ENCODE peak calls at places on chromosomes 5 and 9, in eight cellular contexts. One of them, this sample, is unnamed.

GRCh38 chr9:18708429-18708828 is 234.5 kb downstream of the ADAMTSL1 start:
- DNase-seq in dorsolateral prefrontal cortex: no peak
- DNase-seq in caudate nucleus: no peak
- DNase-seq in AG20443: no peak
- DNase-seq in iris pigment epithelial cell: no peak
- DNase-seq in cardiac muscle cell: no peak
- DNase-seq in midbrain: no peak
- DNase-seq in NCI-H460: no peak
- DNase-seq in this sample: no peak

GRCh38 chr5:177276886-177277285 is 26.6 kb downstream of the RAB24 start:
- DNase-seq in dorsolateral prefrontal cortex: no peak
- DNase-seq in caudate nucleus: no peak
- DNase-seq in AG20443: no peak
- DNase-seq in iris pigment epithelial cell: peak
- DNase-seq in cardiac muscle cell: no peak
- DNase-seq in midbrain: no peak
- DNase-seq in NCI-H460: no peak
- DNase-seq in this sample: no peak

GRCh38 chr5:73387630-73388370 is 60.8 kb downstream of the FOXD1 start:
- DNase-seq in dorsolateral prefrontal cortex: no peak
- DNase-seq in caudate nucleus: no peak
- DNase-seq in AG20443: no peak
- DNase-seq in iris pigment epithelial cell: no peak
- DNase-seq in cardiac muscle cell: no peak
- DNase-seq in midbrain: no peak
- DNase-seq in NCI-H460: no peak
- DNase-seq in this sample: no peak

GRCh38 chr9:121896545-121896943 is 196.6 kb downstream of the TTLL11 start:
- DNase-seq in dorsolateral prefrontal cortex: no peak
- DNase-seq in caudate nucleus: no peak
- DNase-seq in AG20443: no peak
- DNase-seq in iris pigment epithelial cell: no peak
- DNase-seq in cardiac muscle cell: no peak
- DNase-seq in midbrain: no peak
- DNase-seq in NCI-H460: no peak
- DNase-seq in this sample: no peak

GRCh38 chr5:72146056-72146455 is 38.8 kb downstream of the MAP1B start:
- DNase-seq in dorsolateral prefrontal cortex: no peak
- DNase-seq in caudate nucleus: no peak
- DNase-seq in AG20443: no peak
- DNase-seq in iris pigment epithelial cell: no peak
- DNase-seq in cardiac muscle cell: no peak
- DNase-seq in midbrain: no peak
- DNase-seq in NCI-H460: no peak
- DNase-seq in this sample: no peak

GRCh38 chr5:77461287-77461686 is 30.8 kb downstream of the WDR41 start:
- DNase-seq in dorsolateral prefrontal cortex: no peak
- DNase-seq in caudate nucleus: no peak
- DNase-seq in AG20443: no peak
- DNase-seq in iris pigment epithelial cell: no peak
- DNase-seq in cardiac muscle cell: no peak
- DNase-seq in midbrain: no peak
- DNase-seq in NCI-H460: no peak
- DNase-seq in this sample: no peak

GRCh38 chr5:67799732-67800234 is 415.8 kb upstream of the PIK3R1 start:
- DNase-seq in dorsolateral prefrontal cortex: no peak
- DNase-seq in caudate nucleus: no peak
- DNase-seq in AG20443: peak
- DNase-seq in iris pigment epithelial cell: peak
- DNase-seq in cardiac muscle cell: peak
- DNase-seq in midbrain: no peak
- DNase-seq in NCI-H460: no peak
- DNase-seq in this sample: no peak

GRCh38 chr9:137046094-137046787 is at the start of gene NPDC1:
- DNase-seq in dorsolateral prefrontal cortex: peak
- DNase-seq in caudate nucleus: peak
- DNase-seq in AG20443: peak
- DNase-seq in iris pigment epithelial cell: peak
- DNase-seq in cardiac muscle cell: peak
- DNase-seq in midbrain: peak
- DNase-seq in NCI-H460: peak
- DNase-seq in this sample: peak

GRCh38 chr9:105290401-105290800 is 46.0 kb downstream of the SLC44A1 start:
- DNase-seq in dorsolateral prefrontal cortex: no peak
- DNase-seq in caudate nucleus: no peak
- DNase-seq in AG20443: no peak
- DNase-seq in iris pigment epithelial cell: peak
- DNase-seq in cardiac muscle cell: peak
- DNase-seq in midbrain: no peak
- DNase-seq in NCI-H460: peak
- DNase-seq in this sample: no peak

GRCh38 chr9:111661802-111662491 is 542 bp downstream of the GNG10 start:
- DNase-seq in dorsolateral prefrontal cortex: peak
- DNase-seq in caudate nucleus: peak
- DNase-seq in AG20443: peak
- DNase-seq in iris pigment epithelial cell: peak
- DNase-seq in cardiac muscle cell: peak
- DNase-seq in midbrain: peak
- DNase-seq in NCI-H460: no peak
- DNase-seq in this sample: no peak

GRCh38 chr5:179239256-179240135 is 105.8 kb downstream of the ADAMTS2 start:
- DNase-seq in dorsolateral prefrontal cortex: no peak
- DNase-seq in caudate nucleus: no peak
- DNase-seq in AG20443: no peak
- DNase-seq in iris pigment epithelial cell: no peak
- DNase-seq in cardiac muscle cell: no peak
- DNase-seq in midbrain: no peak
- DNase-seq in NCI-H460: no peak
- DNase-seq in this sample: no peak

GRCh38 chr9:127518091-127518856 is 67.0 kb downstream of the LRSAM1 start:
- DNase-seq in dorsolateral prefrontal cortex: no peak
- DNase-seq in caudate nucleus: no peak
- DNase-seq in AG20443: no peak
- DNase-seq in iris pigment epithelial cell: no peak
- DNase-seq in cardiac muscle cell: no peak
- DNase-seq in midbrain: no peak
- DNase-seq in NCI-H460: no peak
- DNase-seq in this sample: no peak

GRCh38 chr9:114462791-114463190 is 42.5 kb downstream of the WHRN start:
- DNase-seq in dorsolateral prefrontal cortex: no peak
- DNase-seq in caudate nucleus: no peak
- DNase-seq in AG20443: peak
- DNase-seq in iris pigment epithelial cell: no peak
- DNase-seq in cardiac muscle cell: no peak
- DNase-seq in midbrain: no peak
- DNase-seq in NCI-H460: no peak
- DNase-seq in this sample: no peak

GRCh38 chr9:120934271-120934670 is 7.7 kb upstream of the TRAF1 start:
- DNase-seq in dorsolateral prefrontal cortex: no peak
- DNase-seq in caudate nucleus: no peak
- DNase-seq in AG20443: no peak
- DNase-seq in iris pigment epithelial cell: no peak
- DNase-seq in cardiac muscle cell: no peak
- DNase-seq in midbrain: peak
- DNase-seq in NCI-H460: no peak
- DNase-seq in this sample: no peak

GRCh38 chr5:177301503-177302165 is 1.9 kb downstream of the RAB24 start:
- DNase-seq in dorsolateral prefrontal cortex: peak
- DNase-seq in caudate nucleus: no peak
- DNase-seq in AG20443: no peak
- DNase-seq in iris pigment epithelial cell: no peak
- DNase-seq in cardiac muscle cell: no peak
- DNase-seq in midbrain: no peak
- DNase-seq in NCI-H460: no peak
- DNase-seq in this sample: no peak

GRCh38 chr5:135312255-135312935 is 86.6 kb downstream of the MACROH2A1 start:
- DNase-seq in dorsolateral prefrontal cortex: no peak
- DNase-seq in caudate nucleus: no peak
- DNase-seq in AG20443: no peak
- DNase-seq in iris pigment epithelial cell: peak
- DNase-seq in cardiac muscle cell: no peak
- DNase-seq in midbrain: no peak
- DNase-seq in NCI-H460: no peak
- DNase-seq in this sample: no peak

GRCh38 chr5:178429541-178430186 is 160.5 kb downstream of the COL23A1 start:
- DNase-seq in dorsolateral prefrontal cortex: no peak
- DNase-seq in caudate nucleus: no peak
- DNase-seq in AG20443: no peak
- DNase-seq in iris pigment epithelial cell: no peak
- DNase-seq in cardiac muscle cell: no peak
- DNase-seq in midbrain: no peak
- DNase-seq in NCI-H460: no peak
- DNase-seq in this sample: no peak

GRCh38 chr5:95422842-95423241 is 31.7 kb downstream of the FAM81B start:
- DNase-seq in dorsolateral prefrontal cortex: no peak
- DNase-seq in caudate nucleus: no peak
- DNase-seq in AG20443: no peak
- DNase-seq in iris pigment epithelial cell: peak
- DNase-seq in cardiac muscle cell: peak
- DNase-seq in midbrain: no peak
- DNase-seq in NCI-H460: no peak
- DNase-seq in this sample: no peak

GRCh38 chr9:76245518-76245917 is 148.7 kb downstream of the RFK start:
- DNase-seq in dorsolateral prefrontal cortex: no peak
- DNase-seq in caudate nucleus: no peak
- DNase-seq in AG20443: no peak
- DNase-seq in iris pigment epithelial cell: no peak
- DNase-seq in cardiac muscle cell: no peak
- DNase-seq in midbrain: no peak
- DNase-seq in NCI-H460: no peak
- DNase-seq in this sample: no peak

GRCh38 chr5:150202501-150202900 is 12.6 kb downstream of the SLC6A7 start:
- DNase-seq in dorsolateral prefrontal cortex: peak
- DNase-seq in caudate nucleus: no peak
- DNase-seq in AG20443: no peak
- DNase-seq in iris pigment epithelial cell: no peak
- DNase-seq in cardiac muscle cell: no peak
- DNase-seq in midbrain: no peak
- DNase-seq in NCI-H460: no peak
- DNase-seq in this sample: no peak

GRCh38 chr5:16510123-16510522 is 44.5 kb upstream of the ZNF622 start:
- DNase-seq in dorsolateral prefrontal cortex: no peak
- DNase-seq in caudate nucleus: no peak
- DNase-seq in AG20443: no peak
- DNase-seq in iris pigment epithelial cell: no peak
- DNase-seq in cardiac muscle cell: no peak
- DNase-seq in midbrain: no peak
- DNase-seq in NCI-H460: peak
- DNase-seq in this sample: no peak

GRCh38 chr5:94285984-94286383 is 332.4 kb downstream of the KIAA0825 start:
- DNase-seq in dorsolateral prefrontal cortex: no peak
- DNase-seq in caudate nucleus: no peak
- DNase-seq in AG20443: no peak
- DNase-seq in iris pigment epithelial cell: no peak
- DNase-seq in cardiac muscle cell: no peak
- DNase-seq in midbrain: no peak
- DNase-seq in NCI-H460: no peak
- DNase-seq in this sample: no peak

GRCh38 chr5:14399054-14399657 is 182.4 kb upstream of the OTULINL start:
- DNase-seq in dorsolateral prefrontal cortex: peak
- DNase-seq in caudate nucleus: no peak
- DNase-seq in AG20443: peak
- DNase-seq in iris pigment epithelial cell: peak
- DNase-seq in cardiac muscle cell: peak
- DNase-seq in midbrain: peak
- DNase-seq in NCI-H460: peak
- DNase-seq in this sample: peak

GRCh38 chr9:107587175-107587963 is 97.8 kb upstream of the KLF4 start:
- DNase-seq in dorsolateral prefrontal cortex: no peak
- DNase-seq in caudate nucleus: no peak
- DNase-seq in AG20443: no peak
- DNase-seq in iris pigment epithelial cell: no peak
- DNase-seq in cardiac muscle cell: no peak
- DNase-seq in midbrain: no peak
- DNase-seq in NCI-H460: peak
- DNase-seq in this sample: no peak

This sample was measured in NCI-H526 treated with DMSO at 0.1 percent for 48 hours.